ENCODE peak calls at places on chromosomes 7 and 10, in four cellular contexts. One of them, this sample, is unnamed.

GRCh38 chr7:81618400-81619014 is 151.3 kb downstream of the HGF start:
- DNase-seq in body of pancreas: peak
- DNase-seq in thyroid gland: no peak
- DNase-seq in stomach: no peak
- DNase-seq in this sample: no peak

GRCh38 chr7:140478361-140479061 is 794 bp downstream of the MKRN1 start:
- DNase-seq in stomach: no peak
- DNase-seq in thyroid gland: peak
- DNase-seq in body of pancreas: peak
- DNase-seq in this sample: peak

GRCh38 chr7:1049801-1050200 is 5.5 kb downstream of the GPR146 start:
- DNase-seq in thyroid gland: no peak
- DNase-seq in body of pancreas: no peak
- DNase-seq in stomach: no peak
- DNase-seq in this sample: no peak

GRCh38 chr10:76309744-76310441 is 878.5 kb downstream of the LRMDA start:
- DNase-seq in thyroid gland: no peak
- DNase-seq in stomach: no peak
- DNase-seq in body of pancreas: no peak
- DNase-seq in this sample: no peak

GRCh38 chr10:14822879-14823755 is 14.7 kb downstream of the CDNF start:
- DNase-seq in stomach: peak
- DNase-seq in body of pancreas: peak
- DNase-seq in thyroid gland: peak
- DNase-seq in this sample: no peak

GRCh38 chr10:103637855-103638561 is 144.5 kb downstream of the NEURL1 start:
- DNase-seq in stomach: peak
- DNase-seq in thyroid gland: peak
- DNase-seq in body of pancreas: peak
- DNase-seq in this sample: no peak

GRCh38 chr7:104971290-104972071 is 42.5 kb upstream of the KMT2E start:
- DNase-seq in stomach: peak
- DNase-seq in body of pancreas: peak
- DNase-seq in thyroid gland: no peak
- DNase-seq in this sample: no peak

GRCh38 chr7:103594186-103594585 is 148.2 kb upstream of the SLC26A5 start:
- DNase-seq in stomach: no peak
- DNase-seq in body of pancreas: no peak
- DNase-seq in thyroid gland: no peak
- DNase-seq in this sample: no peak

GRCh38 chr7:66352071-66352470 is 146.9 kb downstream of the TPST1 start:
- DNase-seq in thyroid gland: peak
- DNase-seq in body of pancreas: peak
- DNase-seq in stomach: no peak
- DNase-seq in this sample: no peak

GRCh38 chr7:20331231-20331880 is 656 bp downstream of the ITGB8 start:
- DNase-seq in body of pancreas: peak
- DNase-seq in stomach: peak
- DNase-seq in thyroid gland: peak
- DNase-seq in this sample: peak

GRCh38 chr7:108137040-108137439 is 6.9 kb upstream of the LAMB4 start:
- DNase-seq in body of pancreas: no peak
- DNase-seq in thyroid gland: no peak
- DNase-seq in stomach: no peak
- DNase-seq in this sample: no peak

GRCh38 chr7:150489812-150490211 is 24.9 kb upstream of the GIMAP7 start:
- DNase-seq in body of pancreas: no peak
- DNase-seq in stomach: no peak
- DNase-seq in thyroid gland: no peak
- DNase-seq in this sample: no peak

GRCh38 chr7:94971051-94971867 is 63.9 kb downstream of the PPP1R9A start:
- DNase-seq in body of pancreas: no peak
- DNase-seq in stomach: no peak
- DNase-seq in thyroid gland: peak
- DNase-seq in this sample: no peak

GRCh38 chr10:97943294-97943693 is 87.1 kb downstream of the CRTAC1 start:
- DNase-seq in stomach: no peak
- DNase-seq in body of pancreas: no peak
- DNase-seq in thyroid gland: no peak
- DNase-seq in this sample: no peak

GRCh38 chr10:123149568-123150228 is 1.8 kb downstream of the HMX2 start:
- DNase-seq in body of pancreas: no peak
- DNase-seq in stomach: no peak
- DNase-seq in thyroid gland: peak
- DNase-seq in this sample: no peak

GRCh38 chr10:103153302-103153759 is 39.7 kb downstream of the NT5C2 start:
- DNase-seq in body of pancreas: peak
- DNase-seq in thyroid gland: peak
- DNase-seq in stomach: no peak
- DNase-seq in this sample: no peak

GRCh38 chr7:69078997-69079769 is 519.1 kb upstream of the AUTS2 start:
- DNase-seq in thyroid gland: peak
- DNase-seq in stomach: no peak
- DNase-seq in body of pancreas: peak
- DNase-seq in this sample: no peak

GRCh38 chr7:133815677-133816210 is 311.4 kb upstream of the LRGUK start:
- DNase-seq in thyroid gland: no peak
- DNase-seq in stomach: no peak
- DNase-seq in body of pancreas: no peak
- DNase-seq in this sample: no peak

GRCh38 chr7:2959343-2959680 is 84.4 kb downstream of the CARD11 start:
- DNase-seq in stomach: no peak
- DNase-seq in body of pancreas: no peak
- DNase-seq in thyroid gland: no peak
- DNase-seq in this sample: peak

GRCh38 chr10:21634599-21635365 is 100.8 kb downstream of the MLLT10 start:
- DNase-seq in body of pancreas: no peak
- DNase-seq in stomach: no peak
- DNase-seq in thyroid gland: no peak
- DNase-seq in this sample: no peak

GRCh38 chr10:28837613-28838390 is 160.5 kb downstream of the BAMBI start:
- DNase-seq in body of pancreas: no peak
- DNase-seq in stomach: no peak
- DNase-seq in thyroid gland: no peak
- DNase-seq in this sample: no peak

GRCh38 chr7:83111391-83111790 is 51.3 kb downstream of the PCLO start:
- DNase-seq in body of pancreas: no peak
- DNase-seq in stomach: no peak
- DNase-seq in thyroid gland: no peak
- DNase-seq in this sample: no peak

GRCh38 chr10:31769564-31769963 is 159.1 kb downstream of the ARHGAP12 start:
- DNase-seq in body of pancreas: no peak
- DNase-seq in thyroid gland: no peak
- DNase-seq in stomach: no peak
- DNase-seq in this sample: no peak

GRCh38 chr7:157495594-157495993 is 158.8 kb downstream of the DNAJB6 start:
- DNase-seq in thyroid gland: no peak
- DNase-seq in stomach: peak
- DNase-seq in body of pancreas: no peak
- DNase-seq in this sample: peak

GRCh38 chr10:80289451-80290287 is at the start of gene MAT1A:
- DNase-seq in stomach: no peak
- DNase-seq in body of pancreas: peak
- DNase-seq in thyroid gland: peak
- DNase-seq in this sample: no peak

GRCh38 chr10:52783726-52784125 is 11.1 kb upstream of the MBL2 start:
- DNase-seq in body of pancreas: no peak
- DNase-seq in thyroid gland: no peak
- DNase-seq in stomach: no peak
- DNase-seq in this sample: no peak

GRCh38 chr7:45601816-45602540 is 27.8 kb downstream of the ADCY1 start:
- DNase-seq in thyroid gland: no peak
- DNase-seq in body of pancreas: no peak
- DNase-seq in stomach: peak
- DNase-seq in this sample: no peak

GRCh38 chr7:27156508-27156898 is at the start of gene HOXA7:
- DNase-seq in body of pancreas: peak
- DNase-seq in stomach: peak
- DNase-seq in thyroid gland: no peak
- DNase-seq in this sample: peak

GRCh38 chr10:117318909-117319308 is 56.3 kb downstream of the PDZD8 start:
- DNase-seq in thyroid gland: no peak
- DNase-seq in stomach: no peak
- DNase-seq in body of pancreas: no peak
- DNase-seq in this sample: no peak

GRCh38 chr7:1087952-1088920 is at the start of gene GPER1:
- DNase-seq in body of pancreas: peak
- DNase-seq in thyroid gland: peak
- DNase-seq in stomach: peak
- DNase-seq in this sample: peak

GRCh38 chr7:17557305-17557704 is 258.9 kb downstream of the AHR start:
- DNase-seq in stomach: no peak
- DNase-seq in body of pancreas: no peak
- DNase-seq in thyroid gland: no peak
- DNase-seq in this sample: no peak

GRCh38 chr7:4607321-4607729 is 74.8 kb upstream of the FOXK1 start:
- DNase-seq in body of pancreas: no peak
- DNase-seq in thyroid gland: no peak
- DNase-seq in stomach: no peak
- DNase-seq in this sample: no peak

GRCh38 chr7:126185959-126186580 is 1066.7 kb downstream of the GRM8 start:
- DNase-seq in body of pancreas: no peak
- DNase-seq in thyroid gland: no peak
- DNase-seq in stomach: no peak
- DNase-seq in this sample: no peak

GRCh38 chr10:12949248-12949647 is 52.3 kb downstream of the CCDC3 start:
- DNase-seq in body of pancreas: no peak
- DNase-seq in thyroid gland: no peak
- DNase-seq in stomach: no peak
- DNase-seq in this sample: no peak

GRCh38 chr7:70856889-70857511 is 274.9 kb upstream of the GALNT17 start:
- DNase-seq in thyroid gland: peak
- DNase-seq in body of pancreas: peak
- DNase-seq in stomach: peak
- DNase-seq in this sample: peak

GRCh38 chr10:101067356-101068083 is 5.7 kb downstream of the KAZALD1 start:
- DNase-seq in body of pancreas: peak
- DNase-seq in thyroid gland: peak
- DNase-seq in stomach: peak
- DNase-seq in this sample: peak

GRCh38 chr7:13117103-13117502 is 429.7 kb downstream of the ARL4A start:
- DNase-seq in thyroid gland: no peak
- DNase-seq in stomach: no peak
- DNase-seq in body of pancreas: no peak
- DNase-seq in this sample: no peak
- TF ChIP-seq CTCF in thyroid gland: no peak
- TF ChIP-seq CTCF in stomach: no peak
- TF ChIP-seq CTCF in body of pancreas: peak
- TF ChIP-seq CTCF in this sample: peak

DNA sequence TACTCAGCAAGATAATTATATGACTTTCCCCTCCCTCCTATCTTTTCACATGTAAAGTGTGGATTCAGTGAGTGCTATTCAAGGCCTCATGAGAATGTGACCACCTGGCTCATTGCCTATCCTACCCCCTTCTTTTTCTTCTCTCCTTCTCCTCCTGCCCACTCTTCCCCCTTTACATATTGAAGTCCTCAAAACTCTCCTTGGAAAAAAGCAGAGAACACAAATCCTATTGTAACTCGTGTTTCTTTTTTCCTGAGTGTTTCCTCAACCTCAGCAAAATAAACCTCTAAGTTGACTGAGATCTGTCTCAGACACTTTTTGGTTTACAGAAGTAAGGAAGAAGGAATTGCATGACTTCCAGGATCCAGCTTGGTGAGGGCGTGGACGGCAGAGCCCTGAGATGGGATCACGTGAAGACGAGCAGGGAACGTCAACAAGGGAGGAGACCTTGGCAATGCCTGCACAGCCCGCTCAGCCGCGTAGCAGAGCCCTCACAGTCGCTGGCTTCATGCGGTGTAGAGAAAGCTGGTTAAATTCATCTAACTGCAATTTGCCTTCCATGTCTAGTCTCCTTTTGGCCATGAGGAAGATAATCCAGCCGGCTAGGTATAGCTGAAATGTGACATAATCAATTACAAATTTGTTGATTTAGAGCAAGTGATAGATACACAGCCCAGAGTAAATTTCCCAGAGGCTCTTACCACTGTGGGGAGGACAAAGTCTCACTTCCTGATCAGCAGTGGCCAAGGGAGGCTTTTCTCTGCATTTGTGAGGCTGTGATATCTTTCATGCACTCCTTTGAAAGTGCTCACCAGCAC is 75.7 kb downstream of the LYZL2 start:
- DNase-seq in stomach: peak
- DNase-seq in body of pancreas: peak
- DNase-seq in thyroid gland: peak
- DNase-seq in this sample: peak
- TF ChIP-seq POLR2A in stomach: no peak
- TF ChIP-seq POLR2A in body of pancreas: no peak
- TF ChIP-seq POLR2A in thyroid gland: peak
- TF ChIP-seq POLR2A in this sample: peak

GRCh38 chr10:22833781-22834180 is 94.1 kb upstream of the ARMC3 start:
- DNase-seq in body of pancreas: no peak
- DNase-seq in stomach: no peak
- DNase-seq in thyroid gland: no peak
- DNase-seq in this sample: no peak
- H3K27ac ChIP-seq in body of pancreas: no peak
- H3K27ac ChIP-seq in stomach: no peak
- H3K27ac ChIP-seq in thyroid gland: no peak
- H3K27ac ChIP-seq in this sample: no peak

DNA sequence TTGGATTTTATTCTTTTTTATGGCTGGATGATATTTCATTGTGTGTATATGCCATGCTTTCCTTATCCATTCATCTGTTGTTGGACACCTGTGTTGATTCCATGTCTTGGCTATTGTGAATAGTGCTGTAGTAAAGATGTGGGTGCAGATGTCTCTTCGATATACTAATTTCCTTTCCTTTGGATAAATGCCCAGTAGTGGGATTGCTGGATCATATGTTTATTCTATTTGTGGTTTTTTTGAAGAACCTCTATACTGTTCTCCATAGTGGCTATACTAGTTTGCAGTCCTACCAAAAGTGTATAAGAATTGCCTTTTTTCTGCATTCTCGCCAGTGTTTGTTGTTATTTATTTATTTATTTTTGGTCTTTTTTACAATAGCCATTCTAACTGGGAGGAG is 159.8 kb downstream of the WNT2 start:
- DNase-seq in stomach: no peak
- DNase-seq in thyroid gland: no peak
- DNase-seq in body of pancreas: no peak
- DNase-seq in this sample: no peak
- TF ChIP-seq CTCF in stomach: no peak
- TF ChIP-seq CTCF in thyroid gland: no peak
- TF ChIP-seq CTCF in body of pancreas: no peak
- TF ChIP-seq CTCF in this sample: no peak

GRCh38 chr10:114650266-114650665 is 7.8 kb downstream of the ABLIM1 start:
- DNase-seq in stomach: no peak
- DNase-seq in body of pancreas: no peak
- DNase-seq in thyroid gland: no peak
- DNase-seq in this sample: no peak
- TF ChIP-seq POLR2A in stomach: no peak
- TF ChIP-seq POLR2A in body of pancreas: no peak
- TF ChIP-seq POLR2A in thyroid gland: no peak
- TF ChIP-seq POLR2A in this sample: no peak

GRCh38 chr7:7681936-7682329 is 36.5 kb downstream of the RPA3 start:
- DNase-seq in thyroid gland: no peak
- DNase-seq in stomach: no peak
- DNase-seq in body of pancreas: no peak
- DNase-seq in this sample: no peak
- H3K27ac ChIP-seq in thyroid gland: no peak
- H3K27ac ChIP-seq in stomach: peak
- H3K27ac ChIP-seq in body of pancreas: peak
- H3K27ac ChIP-seq in this sample: no peak

This sample was measured in Peyer's patch.